ENCODE peak calls at places on chromosomes 12 and 14, in four cellular contexts. Y, Q, S and T are unnamed samples.

GRCh38 chr14:89660183-89660582 is 243.2 kb upstream of the FOXN3 start:
- DNase-seq in Q (no peak), Y (no peak), S (no peak), T (no peak)

GRCh38 chr14:38850664-38851063 is 252.4 kb downstream of the SEC23A start:
- DNase-seq in Y (no peak), S (no peak), Q (no peak), T (no peak)

GRCh38 chr12:69779928-69780327 is 41.3 kb downstream of the RAB3IP start:
- DNase-seq in Y (no peak), S (no peak), Q (no peak), T (no peak)

GRCh38 chr12:111975161-111975931 is 37.6 kb downstream of the TMEM116 start:
- DNase-seq in Y (no peak), S (no peak), Q (no peak), T (no peak)

GRCh38 chr14:91103116-91103515 is 10.8 kb upstream of the DGLUCY start:
- DNase-seq in Q (no peak), S (no peak), Y (no peak), T (no peak)

GRCh38 chr12:18899162-18899561 is 161.2 kb downstream of the CAPZA3 start:
- DNase-seq in Y (no peak), S (no peak), Q (no peak), T (no peak)

GRCh38 chr14:65134651-65135579 is 32.6 kb upstream of the MAX start:
- DNase-seq in S (no peak), Q (no peak), Y (no peak), T (peak; percentile 4)

GRCh38 chr14:67477926-67478915 is 10.3 kb downstream of the TMEM229B start:
- DNase-seq in Y (no peak), S (no peak), Q (no peak), T (no peak)

GRCh38 chr12:107645630-107646333 is 39.8 kb upstream of the PWP1 start:
- DNase-seq in Q (no peak), S (no peak), Y (no peak), T (no peak)

GRCh38 chr14:59330455-59330854 is 134.7 kb downstream of the GPR135 start:
- DNase-seq in S (no peak), Y (no peak), Q (no peak), T (no peak)

GRCh38 chr12:101209319-101210302 is at the start of gene SLC5A8:
- DNase-seq in S (peak; percentile 7), Y (no peak), Q (no peak), T (no peak)

GRCh38 chr12:20220339-20220738 is 148.0 kb upstream of the PDE3A start:
- DNase-seq in Y (no peak), S (no peak), Q (no peak), T (no peak)

GRCh38 chr12:84757978-84758377 is 154.6 kb downstream of the SLC6A15 start:
- DNase-seq in Y (no peak), S (no peak), Q (no peak), T (no peak)

DNA sequence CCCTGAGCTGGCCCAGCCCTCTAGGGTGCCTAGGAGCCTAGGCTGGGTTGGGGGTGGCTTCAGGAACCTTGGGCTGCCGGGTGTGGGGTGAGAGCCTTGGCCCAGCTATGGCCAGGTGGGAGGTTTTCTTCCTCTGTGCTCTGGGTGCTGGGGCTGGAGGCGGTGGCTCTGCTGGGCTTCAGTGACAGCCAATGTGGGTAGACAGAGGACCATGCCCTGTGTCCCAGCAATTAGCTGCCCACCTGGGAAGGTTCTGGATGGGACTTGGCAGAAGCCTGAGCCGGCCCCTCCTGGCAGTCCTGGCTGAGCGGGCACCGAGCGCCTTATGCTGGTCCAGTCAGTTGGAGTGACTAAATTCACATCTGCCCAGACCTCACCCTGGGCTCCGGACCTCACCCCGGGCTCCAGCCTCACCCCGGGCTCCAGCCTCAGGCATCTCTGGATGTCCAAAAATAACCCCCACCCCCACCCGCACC is 46.8 kb downstream of the CYP46A1 start:
- DNase-seq in Y (peak; percentile 71), S (no peak), Q (no peak), T (peak; percentile 59)
- TF ChIP-seq POLR2AphosphoS5 in Y (no peak), S (no peak), Q (no peak), T (no peak)

DNA sequence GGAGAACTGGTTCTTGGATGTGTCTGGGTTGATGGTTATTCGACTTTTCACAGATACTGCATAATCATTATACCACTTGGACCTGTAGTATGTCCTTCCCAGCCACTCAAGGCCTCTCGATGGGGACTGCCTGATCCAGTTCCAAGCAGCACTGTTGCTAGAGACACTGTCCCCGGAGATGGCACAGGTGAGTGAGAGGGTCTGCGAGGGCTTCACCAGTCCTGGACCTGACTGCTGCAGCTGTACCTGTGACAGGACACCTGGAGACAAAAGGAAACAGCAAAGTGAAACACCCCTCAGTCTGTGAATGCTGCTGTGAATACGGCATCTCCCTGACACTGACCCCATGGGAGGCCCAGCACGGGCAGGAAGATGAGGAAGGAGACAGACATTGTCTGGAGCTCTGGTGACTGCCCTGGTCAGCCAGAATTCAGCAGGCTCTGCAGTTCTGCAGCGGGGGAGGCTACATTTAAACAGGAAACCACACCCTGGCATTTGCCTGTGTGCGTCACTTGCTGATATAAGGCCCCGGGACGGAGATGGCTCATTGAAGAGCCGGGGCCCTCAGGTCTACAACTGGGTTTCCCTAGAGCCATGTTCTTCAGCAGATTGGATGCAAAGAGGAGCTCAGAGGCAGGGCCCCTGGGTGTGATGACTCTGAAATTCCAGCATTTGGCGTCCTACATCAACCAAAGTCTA is 413.6 kb downstream of the TMEM121 start:
- DNase-seq in S (no peak), Y (peak; percentile 62), Q (peak; percentile 22), T (peak; percentile 49)
- H3K9me3 ChIP-seq in S (no peaks in the 10 kb centered on the region), Y (peaks cover 12% of the 10 kb centered on the region), Q (peaks cover 3% of the 10 kb centered on the region), T (peaks cover 24% of the 10 kb centered on the region)

GRCh38 chr14:20652996-20653975 is 11.8 kb upstream of the OR6S1 start:
- DNase-seq in Q (no peak), Y (no peak), S (no peak), T (no peak)
- H3K4me3 ChIP-seq in Q (no peak overlapping the region), Y (no peak overlapping the region), S (no peak overlapping the region), T (no peak overlapping the region)

DNA sequence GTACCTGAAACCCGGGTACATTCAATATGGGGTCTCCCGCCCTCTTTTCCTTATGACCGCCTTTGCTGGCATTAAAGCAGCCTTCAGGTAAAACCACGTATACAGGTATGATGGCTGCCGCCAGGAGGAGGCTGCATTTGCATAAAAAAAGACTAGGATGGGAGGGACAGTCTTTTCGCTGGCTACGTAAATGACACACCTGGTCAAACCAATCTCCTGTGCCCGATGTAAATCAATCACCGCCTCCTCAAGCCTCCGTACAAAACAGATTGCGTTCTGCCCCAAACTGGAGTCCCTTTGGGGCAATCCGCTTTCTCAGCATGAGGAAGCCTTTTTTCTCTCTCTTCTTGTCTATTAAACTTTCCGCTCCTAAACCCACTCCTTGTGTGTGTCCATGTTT is 8.1 kb upstream of the ALDH1L2 start:
- DNase-seq in Y (no peak), S (peak; percentile 60), Q (no peak), T (no peak)
- TF ChIP-seq POLR2AphosphoS5 in Y (no peak), S (peak; percentile 45), Q (no peak), T (no peak)

GRCh38 chr14:61374284-61374683 is 52.9 kb downstream of the PRKCH start:
- DNase-seq in S (no peak), Y (no peak), Q (no peak), T (no peak)
- H3K9me3 ChIP-seq in S (no peaks in the 10 kb centered on the region), Y (peaks cover 5% of the 10 kb centered on the region), Q (peaks cover 12% of the 10 kb centered on the region), T (peaks cover 10% of the 10 kb centered on the region)